ENCODE peak calls at places on chromosomes 12 and 14, in eight cellular contexts. Q is fibroblast of pulmonary artery; N is T-helper 9 cell; U is stimulated activated CD4-positive, alpha-beta T cell treated with anti-CD3 and anti-CD28 coated beads, TNF-alpha, amount 100 ng/mL, for 24 hours; Y is IMR-90; F is stomach; I is Peyer's patch; R is psoas muscle. O is an unnamed sample.

GRCh38 chr12:51846209-51846779 is 2.2 kb downstream of the FIGNL2 start:
- DNase-seq in I (no peak), U (no peak), N (no peak), F (no peak), Q (no peak), R (no peak), Y (no peak), O (no peak)

GRCh38 chr14:100778078-100778927 is 47.6 kb upstream of the MEG3 start:
- DNase-seq in Y (no peak), F (peak), N (no peak), Q (no peak), U (no peak), R (no peak), I (no peak), O (no peak)

GRCh38 chr12:31518680-31519227 is 72.2 kb downstream of the DENND5B start:
- DNase-seq in Y (peak), R (no peak), U (no peak), Q (peak), F (no peak), I (no peak), N (no peak), O (peak)

GRCh38 chr14:23028800-23029199 is 5.9 kb downstream of the PSMB5 start:
- DNase-seq in R (no peak), I (no peak), N (no peak), F (no peak), U (no peak), Y (peak), Q (peak), O (no peak)

GRCh38 chr12:1093166-1093751 is 102.2 kb downstream of the ERC1 start:
- DNase-seq in I (no peak), R (no peak), N (no peak), F (no peak), Q (peak), U (no peak), Y (peak), O (peak)

GRCh38 chr12:19095869-19096480 is 33.6 kb upstream of the PLEKHA5 start:
- DNase-seq in F (no peak), R (no peak), I (no peak), Y (peak), N (no peak), U (no peak), Q (peak), O (peak)

GRCh38 chr14:66224492-66225178 is 261.5 kb upstream of the CCDC196 start:
- DNase-seq in R (no peak), N (no peak), U (no peak), I (no peak), F (no peak), Y (no peak), Q (no peak), O (no peak)

GRCh38 chr14:63045234-63045611 is at the start of gene KCNH5:
- DNase-seq in R (peak), U (no peak), N (no peak), F (no peak), Q (peak), I (no peak), Y (peak), O (peak)

GRCh38 chr12:113019045-113019444 is 37.5 kb upstream of the DTX1 start:
- DNase-seq in I (no peak), Y (no peak), U (no peak), F (no peak), N (no peak), R (no peak), Q (peak), O (peak)

GRCh38 chr14:26765768-26766550 is 168.1 kb upstream of the NOVA1 start:
- DNase-seq in Y (peak), Q (peak), U (no peak), I (no peak), N (no peak), F (no peak), R (peak), O (peak)

GRCh38 chr12:130870442-130871285 is 1.2 kb upstream of the RAN start:
- DNase-seq in Q (peak), N (peak), F (peak), U (peak), Y (peak), R (peak), I (peak), O (peak)

GRCh38 chr12:127681151-127681754 is 585.7 kb upstream of the TMEM132C start:
- DNase-seq in Y (no peak), N (no peak), I (no peak), F (no peak), U (no peak), R (no peak), Q (no peak), O (no peak)

GRCh38 chr12:68804654-68805591 is 3.1 kb upstream of the MDM2 start:
- DNase-seq in R (no peak), Q (no peak), Y (no peak), U (no peak), N (no peak), I (no peak), F (no peak), O (no peak)

GRCh38 chr12:24573621-24574020 is 375.3 kb downstream of the BCAT1 start:
- DNase-seq in F (no peak), Q (no peak), I (no peak), N (no peak), Y (no peak), R (no peak), U (no peak), O (peak)

GRCh38 chr12:116458492-116458891 is 100.7 kb upstream of the MAP1LC3B2 start:
- DNase-seq in F (no peak), Y (no peak), N (no peak), U (no peak), I (no peak), R (no peak), Q (no peak), O (no peak)

GRCh38 chr12:128803788-128804187 is 20.0 kb downstream of the SLC15A4 start:
- DNase-seq in U (no peak), F (no peak), Q (no peak), I (no peak), R (no peak), Y (no peak), N (no peak), O (peak)

GRCh38 chr14:34824826-34825225 is 50.3 kb downstream of the BAZ1A start:
- DNase-seq in R (no peak), Y (no peak), F (no peak), U (no peak), N (no peak), I (no peak), Q (no peak), O (no peak)

GRCh38 chr12:10582704-10583103 is 30.7 kb downstream of the MAGOHB start:
- DNase-seq in N (no peak), Q (no peak), R (no peak), U (no peak), F (no peak), Y (no peak), I (no peak), O (no peak)

GRCh38 chr14:75068294-75069020 is 984 bp upstream of the ZC2HC1C start:
- DNase-seq in U (no peak), Q (no peak), R (no peak), F (no peak), Y (no peak), I (no peak), N (no peak), O (no peak)

GRCh38 chr12:8038659-8039114 is 6.2 kb downstream of the FOXJ2 start:
- DNase-seq in U (peak), I (no peak), Q (peak), Y (peak), R (peak), N (peak), F (peak), O (peak)

GRCh38 chr12:26370098-26370497 is 174.7 kb downstream of the SSPN start:
- DNase-seq in U (no peak), Q (no peak), F (no peak), Y (no peak), I (no peak), N (no peak), R (no peak), O (no peak)

GRCh38 chr14:101017209-101017608 is 113.7 kb upstream of the RTL1 start:
- DNase-seq in Q (peak), Y (peak), F (no peak), U (no peak), N (no peak), R (no peak), I (no peak), O (peak)

GRCh38 chr12:75635606-75636444 is 124.4 kb upstream of the KRR1 start:
- DNase-seq in R (no peak), F (no peak), I (no peak), N (no peak), Y (peak), Q (peak), U (no peak), O (peak)

GRCh38 chr12:124240493-124240892 is 54.4 kb upstream of the RFLNA start:
- DNase-seq in I (no peak), R (no peak), Y (no peak), F (no peak), Q (peak), U (no peak), N (no peak), O (no peak)